ENCODE peak calls at places on chromosomes 12 and 14, in nine cellular contexts. O is Daoy; J is H9; H is mesothelial cell of epicardium; P is CD8-positive, alpha-beta memory T cell; D is DMS153; X is activated CD4-positive, CD25-positive, alpha-beta regulatory T cell treated with anti-CD3 and anti-CD28 coated beads, Interleukin-2, amount 50 U/mL, for 72 hours; Z is activated CD8-positive, alpha-beta T cell treated with anti-CD3 and anti-CD28 coated beads, Interleukin-2, amount 10 ng/mL, durations not matched to agents 7 days and 5 days; Q is activated CD4-positive, alpha-beta T cell treated with anti-CD3 and anti-CD28 coated beads for 1 hour. N is an unnamed sample.

GRCh38 chr12:109714141-109714912 is 702 bp downstream of the FAM222A start:
- DNase-seq in O (peak; percentile 64), J (peak; percentile 80), H (peak; percentile 52), P (peak; percentile 46), D (peak; percentile 46), X (peak; percentile 55), Z (peak; percentile 53), Q (peak; percentile 46), N (peak; percentile 42)

GRCh38 chr12:26090853-26091510 is 33.9 kb downstream of the BHLHE41 start:
- DNase-seq in O (peak; percentile 27), J (no peak), H (no peak), P (no peak), D (no peak), X (no peak), Z (no peak), Q (no peak), N (no peak)

GRCh38 chr12:12723681-12724420 is 6.7 kb downstream of the CDKN1B start:
- DNase-seq in O (peak; percentile 39), J (peak; percentile 56), H (no peak), P (peak; percentile 47), D (no peak), X (peak; percentile 69), Z (peak; percentile 54), Q (peak; percentile 20), N (peak; percentile 16)

GRCh38 chr14:75236897-75237296 is 41.7 kb upstream of the FOS start:
- DNase-seq in O (no peak), J (no peak), H (no peak), P (no peak), D (no peak), X (no peak), Z (no peak), Q (no peak), N (no peak)

GRCh38 chr12:112908548-112908947 is 1.8 kb downstream of the OAS1 start:
- DNase-seq in O (no peak), J (no peak), H (no peak), P (no peak), D (no peak), X (no peak), Z (no peak), Q (no peak), N (peak; percentile 8)

GRCh38 chr14:91892918-91893527 is 25.7 kb upstream of the TC2N start:
- DNase-seq in O (peak; percentile 49), J (peak; percentile 63), H (no peak), P (no peak), D (no peak), X (peak; percentile 30), Z (no peak), Q (no peak), N (no peak)

GRCh38 chr12:108597559-108598471 is at the start of gene TMEM119:
- DNase-seq in O (no peak), J (no peak), H (no peak), P (no peak), D (no peak), X (no peak), Z (no peak), Q (no peak), N (no peak)

GRCh38 chr14:92144708-92145107 is 22.9 kb downstream of the CPSF2 start:
- DNase-seq in O (no peak), J (no peak), H (no peak), P (no peak), D (no peak), X (no peak), Z (no peak), Q (no peak), N (no peak)

GRCh38 chr14:74239848-74240793 is 872 bp downstream of the VSX2 start:
- DNase-seq in O (peak; percentile 24), J (no peak), H (no peak), P (no peak), D (no peak), X (no peak), Z (no peak), Q (no peak), N (no peak)

GRCh38 chr12:64006211-64006610 is 161.7 kb downstream of the SRGAP1 start:
- DNase-seq in O (peak; percentile 67), J (no peak), H (no peak), P (no peak), D (no peak), X (no peak), Z (no peak), Q (no peak), N (no peak)

GRCh38 chr12:27095346-27095745 is 13.0 kb upstream of the C12orf71 start:
- DNase-seq in O (no peak), J (no peak), H (no peak), P (no peak), D (no peak), X (no peak), Z (no peak), Q (no peak), N (no peak)

GRCh38 chr12:124312601-124313000 is 17.7 kb downstream of the RFLNA start:
- DNase-seq in O (no peak), J (no peak), H (no peak), P (no peak), D (no peak), X (no peak), Z (no peak), Q (no peak), N (no peak)

GRCh38 chr12:21852251-21852650 is 77.7 kb upstream of the KCNJ8 start:
- DNase-seq in O (peak; percentile 2), J (no peak), H (no peak), P (no peak), D (no peak), X (no peak), Z (no peak), Q (no peak), N (no peak)

GRCh38 chr12:77167801-77168200 is 102.4 kb upstream of the E2F7 start:
- DNase-seq in O (no peak), J (no peak), H (no peak), P (no peak), D (no peak), X (no peak), Z (no peak), Q (no peak), N (no peak)

GRCh38 chr14:20956376-20956976 is 1.2 kb downstream of the RNASE2 start:
- DNase-seq in O (no peak), J (no peak), H (no peak), P (no peak), D (no peak), X (no peak), Z (no peak), Q (no peak), N (no peak)

GRCh38 chr12:42684171-42685071 is 94.9 kb upstream of the PRICKLE1 start:
- DNase-seq in O (no peak), J (no peak), H (no peak), P (no peak), D (no peak), X (no peak), Z (no peak), Q (no peak), N (no peak)

GRCh38 chr14:52020866-52021717 is 31.7 kb downstream of the RTRAF start:
- DNase-seq in O (no peak), J (no peak), H (no peak), P (no peak), D (no peak), X (no peak), Z (no peak), Q (no peak), N (no peak)

GRCh38 chr12:51895378-51896135 is 7.7 kb downstream of the ANKRD33 start:
- DNase-seq in O (no peak), J (no peak), H (no peak), P (no peak), D (no peak), X (no peak), Z (no peak), Q (no peak), N (no peak)

GRCh38 chr12:127774828-127775227 is 492.1 kb upstream of the TMEM132C start:
- DNase-seq in O (no peak), J (no peak), H (no peak), P (no peak), D (no peak), X (no peak), Z (no peak), Q (no peak), N (no peak)

GRCh38 chr14:96590190-96590860 is 88.1 kb downstream of the PAPOLA start:
- DNase-seq in O (no peak), J (peak; percentile 23), H (no peak), P (no peak), D (no peak), X (no peak), Z (no peak), Q (no peak), N (no peak)

GRCh38 chr14:50741571-50741970 is 73.5 kb upstream of the SAV1 start:
- DNase-seq in O (peak; percentile 54), J (no peak), H (no peak), P (no peak), D (no peak), X (no peak), Z (no peak), Q (no peak), N (no peak)

GRCh38 chr12:9864913-9865675 is 4.1 kb downstream of the CLEC2B start:
- DNase-seq in O (no peak), J (no peak), H (no peak), P (no peak), D (no peak), X (no peak), Z (no peak), Q (no peak), N (no peak)

GRCh38 chr14:81727243-81727642 is 193.6 kb upstream of the SEL1L start:
- DNase-seq in O (peak; percentile 3), J (no peak), H (no peak), P (no peak), D (peak; percentile 21), X (no peak), Z (no peak), Q (no peak), N (no peak)

GRCh38 chr12:15932975-15933374 is 21.8 kb downstream of the DERA start:
- DNase-seq in O (no peak), J (no peak), H (no peak), P (no peak), D (no peak), X (no peak), Z (no peak), Q (no peak), N (no peak)

GRCh38 chr12:132248439-132249157 is 80.8 kb downstream of the GALNT9 start:
- DNase-seq in O (peak; percentile 25), J (no peak), H (no peak), P (no peak), D (no peak), X (no peak), Z (no peak), Q (no peak), N (no peak)

GRCh38 chr12:57809425-57809824 is 9.1 kb downstream of the AVIL start:
- DNase-seq in O (no peak), J (no peak), H (no peak), P (no peak), D (no peak), X (no peak), Z (no peak), Q (no peak), N (no peak)

GRCh38 chr12:132474237-132474741 is 15.7 kb upstream of the FBRSL1 start:
- DNase-seq in O (no peak), J (no peak), H (no peak), P (no peak), D (no peak), X (no peak), Z (no peak), Q (no peak), N (peak; percentile 32)

GRCh38 chr12:89706551-89707348 is 1.9 kb downstream of the ATP2B1 start:
- DNase-seq in O (peak; percentile 46), J (no peak), H (no peak), P (no peak), D (no peak), X (no peak), Z (no peak), Q (no peak), N (no peak)

GRCh38 chr14:43651185-43651787 is 855.8 kb downstream of the FSCB start:
- DNase-seq in O (no peak), J (no peak), H (no peak), P (no peak), D (no peak), X (no peak), Z (no peak), Q (no peak), N (no peak)

GRCh38 chr14:31286456-31287293 is 79.1 kb upstream of the HECTD1 start:
- DNase-seq in O (no peak), J (peak; percentile 75), H (no peak), P (no peak), D (no peak), X (peak; percentile 33), Z (peak; percentile 23), Q (no peak), N (no peak)

GRCh38 chr14:65346895-65347294 is 65.6 kb upstream of the FUT8 start:
- DNase-seq in O (no peak), J (no peak), H (no peak), P (no peak), D (no peak), X (no peak), Z (no peak), Q (no peak), N (no peak)

N was measured in effector CD4-positive, alpha-beta T cell.